ENCODE peak calls at places on chromosomes 4 and X, in five cellular contexts. One of them, this sample, is unnamed.

GRCh38 chrX:112380541-112381278 is 298.1 kb upstream of the TRPC5 start:
- DNase-seq in fibroblast of lung: no peak
- DNase-seq in naive thymus-derived CD4-positive, alpha-beta T cell: no peak
- DNase-seq in effector memory CD4-positive, alpha-beta T cell: no peak
- DNase-seq in upper lobe of right lung: no peak
- DNase-seq in this sample: no peak

GRCh38 chr4:146112389-146112788 is 63.1 kb upstream of the LSM6 start:
- DNase-seq in fibroblast of lung: no peak
- DNase-seq in naive thymus-derived CD4-positive, alpha-beta T cell: no peak
- DNase-seq in effector memory CD4-positive, alpha-beta T cell: no peak
- DNase-seq in upper lobe of right lung: no peak
- DNase-seq in this sample: no peak

GRCh38 chr4:7044415-7044930 is 1.3 kb downstream of the TADA2B start:
- DNase-seq in fibroblast of lung: no peak
- DNase-seq in naive thymus-derived CD4-positive, alpha-beta T cell: no peak
- DNase-seq in effector memory CD4-positive, alpha-beta T cell: no peak
- DNase-seq in upper lobe of right lung: no peak
- DNase-seq in this sample: no peak

GRCh38 chrX:119228506-119229290 is 7.4 kb upstream of the PGRMC1 start:
- DNase-seq in fibroblast of lung: peak; percentile 92
- DNase-seq in naive thymus-derived CD4-positive, alpha-beta T cell: no peak
- DNase-seq in effector memory CD4-positive, alpha-beta T cell: no peak
- DNase-seq in upper lobe of right lung: no peak
- DNase-seq in this sample: no peak

GRCh38 chrX:97751735-97752134 is 868.0 kb downstream of the RPA4 start:
- DNase-seq in fibroblast of lung: no peak
- DNase-seq in naive thymus-derived CD4-positive, alpha-beta T cell: no peak
- DNase-seq in effector memory CD4-positive, alpha-beta T cell: no peak
- DNase-seq in upper lobe of right lung: no peak
- DNase-seq in this sample: no peak

GRCh38 chrX:150306002-150306401 is 57.1 kb upstream of the MAMLD1 start:
- DNase-seq in fibroblast of lung: no peak
- DNase-seq in naive thymus-derived CD4-positive, alpha-beta T cell: no peak
- DNase-seq in effector memory CD4-positive, alpha-beta T cell: no peak
- DNase-seq in upper lobe of right lung: no peak
- DNase-seq in this sample: no peak

GRCh38 chr4:77432702-77433101 is 172.9 kb upstream of the CXCL13 start:
- DNase-seq in fibroblast of lung: no peak
- DNase-seq in naive thymus-derived CD4-positive, alpha-beta T cell: no peak
- DNase-seq in effector memory CD4-positive, alpha-beta T cell: no peak
- DNase-seq in upper lobe of right lung: no peak
- DNase-seq in this sample: no peak

GRCh38 chrX:12370444-12371089 is 232.3 kb downstream of the FRMPD4 start:
- DNase-seq in fibroblast of lung: peak; percentile 49
- DNase-seq in naive thymus-derived CD4-positive, alpha-beta T cell: no peak
- DNase-seq in effector memory CD4-positive, alpha-beta T cell: no peak
- DNase-seq in upper lobe of right lung: no peak
- DNase-seq in this sample: no peak

GRCh38 chr4:142404191-142404611 is 441.9 kb downstream of the INPP4B start:
- DNase-seq in fibroblast of lung: peak; percentile 90
- DNase-seq in naive thymus-derived CD4-positive, alpha-beta T cell: peak; percentile 34
- DNase-seq in effector memory CD4-positive, alpha-beta T cell: no peak
- DNase-seq in upper lobe of right lung: no peak
- DNase-seq in this sample: no peak

GRCh38 chr4:47612116-47613023 is 127.3 kb downstream of the ATP10D start:
- DNase-seq in fibroblast of lung: peak; percentile 70
- DNase-seq in naive thymus-derived CD4-positive, alpha-beta T cell: no peak
- DNase-seq in effector memory CD4-positive, alpha-beta T cell: no peak
- DNase-seq in upper lobe of right lung: no peak
- DNase-seq in this sample: no peak

GRCh38 chr4:143511906-143512305 is 1.6 kb upstream of the SMARCA5 start:
- DNase-seq in fibroblast of lung: no peak
- DNase-seq in naive thymus-derived CD4-positive, alpha-beta T cell: no peak
- DNase-seq in effector memory CD4-positive, alpha-beta T cell: no peak
- DNase-seq in upper lobe of right lung: no peak
- DNase-seq in this sample: no peak

GRCh38 chr4:143515905-143516304 is 2.4 kb downstream of the SMARCA5 start:
- DNase-seq in fibroblast of lung: no peak
- DNase-seq in naive thymus-derived CD4-positive, alpha-beta T cell: no peak
- DNase-seq in effector memory CD4-positive, alpha-beta T cell: no peak
- DNase-seq in upper lobe of right lung: no peak
- DNase-seq in this sample: no peak

GRCh38 chr4:143512978-143513313 is 556 bp upstream of the SMARCA5 start:
- DNase-seq in fibroblast of lung: no peak
- DNase-seq in naive thymus-derived CD4-positive, alpha-beta T cell: peak; percentile 91
- DNase-seq in effector memory CD4-positive, alpha-beta T cell: peak; percentile 83
- DNase-seq in upper lobe of right lung: no peak
- DNase-seq in this sample: no peak

GRCh38 chr4:143513314-143514211 is at the start of gene SMARCA5:
- DNase-seq in fibroblast of lung: peak; percentile 95
- DNase-seq in naive thymus-derived CD4-positive, alpha-beta T cell: peak; percentile 97
- DNase-seq in effector memory CD4-positive, alpha-beta T cell: peak; percentile 95
- DNase-seq in upper lobe of right lung: peak; percentile 98
- DNase-seq in this sample: peak; percentile 94

GRCh38 chr4:143514432-143514831 is 930 bp downstream of the SMARCA5 start:
- DNase-seq in fibroblast of lung: peak; percentile 67
- DNase-seq in naive thymus-derived CD4-positive, alpha-beta T cell: peak; percentile 16
- DNase-seq in effector memory CD4-positive, alpha-beta T cell: peak; percentile 2
- DNase-seq in upper lobe of right lung: peak; percentile 68
- DNase-seq in this sample: no peak
- H3K4me1 ChIP-seq in fibroblast of lung: peaks cover 2% of the 10 kb centered on the region
- H3K4me1 ChIP-seq in naive thymus-derived CD4-positive, alpha-beta T cell: peaks cover 20% of the 10 kb centered on the region
- H3K4me1 ChIP-seq in effector memory CD4-positive, alpha-beta T cell: peaks cover 8% of the 10 kb centered on the region
- H3K4me1 ChIP-seq in upper lobe of right lung: peaks cover 31% of the 10 kb centered on the region
- H3K4me1 ChIP-seq in this sample: peaks cover 16% of the 10 kb centered on the region

GRCh38 chrX:9388450-9388849 is 76.4 kb upstream of the TBL1X start:
- DNase-seq in fibroblast of lung: no peak
- DNase-seq in naive thymus-derived CD4-positive, alpha-beta T cell: no peak
- DNase-seq in effector memory CD4-positive, alpha-beta T cell: no peak
- DNase-seq in upper lobe of right lung: no peak
- DNase-seq in this sample: no peak

GRCh38 chrX:9392445-9392844 is 72.4 kb upstream of the TBL1X start:
- DNase-seq in fibroblast of lung: peak; percentile 46
- DNase-seq in naive thymus-derived CD4-positive, alpha-beta T cell: no peak
- DNase-seq in effector memory CD4-positive, alpha-beta T cell: no peak
- DNase-seq in upper lobe of right lung: no peak
- DNase-seq in this sample: no peak

GRCh38 chrX:9390693-9391368 is 74.0 kb upstream of the TBL1X start:
- DNase-seq in fibroblast of lung: no peak
- DNase-seq in naive thymus-derived CD4-positive, alpha-beta T cell: no peak
- DNase-seq in effector memory CD4-positive, alpha-beta T cell: no peak
- DNase-seq in upper lobe of right lung: no peak
- DNase-seq in this sample: no peak

GRCh38 chrX:9393571-9393970 is 71.3 kb upstream of the TBL1X start:
- DNase-seq in fibroblast of lung: no peak
- DNase-seq in naive thymus-derived CD4-positive, alpha-beta T cell: no peak
- DNase-seq in effector memory CD4-positive, alpha-beta T cell: no peak
- DNase-seq in upper lobe of right lung: no peak
- DNase-seq in this sample: no peak

GRCh38 chrX:9390121-9390520 is 74.7 kb upstream of the TBL1X start:
- DNase-seq in fibroblast of lung: peak; percentile 70
- DNase-seq in naive thymus-derived CD4-positive, alpha-beta T cell: no peak
- DNase-seq in effector memory CD4-positive, alpha-beta T cell: no peak
- DNase-seq in upper lobe of right lung: no peak
- DNase-seq in this sample: no peak
- H3K4me1 ChIP-seq in fibroblast of lung: no peaks in the 10 kb centered on the region
- H3K4me1 ChIP-seq in naive thymus-derived CD4-positive, alpha-beta T cell: no peaks in the 10 kb centered on the region
- H3K4me1 ChIP-seq in effector memory CD4-positive, alpha-beta T cell: no peaks in the 10 kb centered on the region
- H3K4me1 ChIP-seq in upper lobe of right lung: no peaks in the 10 kb centered on the region
- H3K4me1 ChIP-seq in this sample: no peaks in the 10 kb centered on the region

GRCh38 chr4:151993521-151993920 is 232.7 kb upstream of the GATB start:
- DNase-seq in fibroblast of lung: no peak
- DNase-seq in naive thymus-derived CD4-positive, alpha-beta T cell: no peak
- DNase-seq in effector memory CD4-positive, alpha-beta T cell: no peak
- DNase-seq in upper lobe of right lung: no peak
- DNase-seq in this sample: no peak

GRCh38 chr4:151992755-151993154 is 231.9 kb upstream of the GATB start:
- DNase-seq in fibroblast of lung: no peak
- DNase-seq in naive thymus-derived CD4-positive, alpha-beta T cell: no peak
- DNase-seq in effector memory CD4-positive, alpha-beta T cell: no peak
- DNase-seq in upper lobe of right lung: no peak
- DNase-seq in this sample: no peak

GRCh38 chr4:151992301-151992700 is 231.5 kb upstream of the GATB start:
- DNase-seq in fibroblast of lung: peak; percentile 18
- DNase-seq in naive thymus-derived CD4-positive, alpha-beta T cell: no peak
- DNase-seq in effector memory CD4-positive, alpha-beta T cell: no peak
- DNase-seq in upper lobe of right lung: no peak
- DNase-seq in this sample: no peak

GRCh38 chr4:151991884-151992166 is 231.0 kb upstream of the GATB start:
- DNase-seq in fibroblast of lung: peak; percentile 13
- DNase-seq in naive thymus-derived CD4-positive, alpha-beta T cell: no peak
- DNase-seq in effector memory CD4-positive, alpha-beta T cell: no peak
- DNase-seq in upper lobe of right lung: no peak
- DNase-seq in this sample: no peak

GRCh38 chr4:151994429-151994828 is 233.6 kb upstream of the GATB start:
- DNase-seq in fibroblast of lung: no peak
- DNase-seq in naive thymus-derived CD4-positive, alpha-beta T cell: no peak
- DNase-seq in effector memory CD4-positive, alpha-beta T cell: no peak
- DNase-seq in upper lobe of right lung: no peak
- DNase-seq in this sample: no peak
- H3K4me1 ChIP-seq in fibroblast of lung: peaks cover 2% of the 10 kb centered on the region
- H3K4me1 ChIP-seq in naive thymus-derived CD4-positive, alpha-beta T cell: peaks cover 47% of the 10 kb centered on the region
- H3K4me1 ChIP-seq in effector memory CD4-positive, alpha-beta T cell: peaks cover 39% of the 10 kb centered on the region
- H3K4me1 ChIP-seq in upper lobe of right lung: no peaks in the 10 kb centered on the region
- H3K4me1 ChIP-seq in this sample: no peaks in the 10 kb centered on the region

DNA sequence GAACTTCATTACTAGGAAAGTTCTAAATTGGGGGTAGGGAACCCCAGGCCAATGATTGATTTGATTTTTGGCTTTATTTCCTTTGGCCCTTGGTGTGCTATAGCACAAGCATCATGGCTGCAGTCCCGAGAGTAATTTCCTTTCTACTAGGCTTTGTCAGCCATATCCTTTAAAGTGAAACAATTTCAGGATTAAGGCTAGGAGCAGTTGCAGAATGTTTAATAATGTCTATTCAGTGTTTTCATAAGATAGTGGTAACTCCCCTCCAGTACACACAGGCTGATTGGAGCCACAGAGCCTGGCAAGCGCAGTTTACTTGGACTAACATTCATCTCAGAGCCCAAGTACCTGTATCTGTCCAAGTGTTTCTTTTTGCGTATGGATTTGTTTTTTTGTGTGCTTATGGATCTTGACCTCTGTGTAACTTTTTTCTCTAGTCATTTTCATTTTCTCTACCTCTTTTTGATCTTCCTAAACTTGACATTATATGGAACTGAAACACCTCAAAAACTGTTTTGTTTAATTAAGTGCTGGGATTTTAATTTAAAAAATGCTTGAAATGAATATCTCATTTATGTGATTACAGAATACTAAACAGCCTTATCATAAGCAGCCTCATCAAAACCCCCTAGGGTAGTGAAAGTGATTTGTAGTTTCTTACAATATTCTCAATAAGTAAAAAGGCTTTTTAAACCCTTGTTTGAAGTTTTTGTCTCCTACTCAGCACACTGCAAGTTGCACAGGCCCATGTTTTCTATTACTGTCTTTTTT is 7.5 kb downstream of the STIM2 start:
- DNase-seq in fibroblast of lung: peak; percentile 41
- DNase-seq in naive thymus-derived CD4-positive, alpha-beta T cell: no peak
- DNase-seq in effector memory CD4-positive, alpha-beta T cell: no peak
- DNase-seq in upper lobe of right lung: no peak
- DNase-seq in this sample: no peak
- H3K4me1 ChIP-seq in fibroblast of lung: no peaks in the 10 kb centered on the region
- H3K4me1 ChIP-seq in naive thymus-derived CD4-positive, alpha-beta T cell: peaks cover 59% of the 10 kb centered on the region
- H3K4me1 ChIP-seq in effector memory CD4-positive, alpha-beta T cell: peaks cover 36% of the 10 kb centered on the region
- H3K4me1 ChIP-seq in upper lobe of right lung: peaks cover 46% of the 10 kb centered on the region
- H3K4me1 ChIP-seq in this sample: peaks cover 3% of the 10 kb centered on the region

DNA sequence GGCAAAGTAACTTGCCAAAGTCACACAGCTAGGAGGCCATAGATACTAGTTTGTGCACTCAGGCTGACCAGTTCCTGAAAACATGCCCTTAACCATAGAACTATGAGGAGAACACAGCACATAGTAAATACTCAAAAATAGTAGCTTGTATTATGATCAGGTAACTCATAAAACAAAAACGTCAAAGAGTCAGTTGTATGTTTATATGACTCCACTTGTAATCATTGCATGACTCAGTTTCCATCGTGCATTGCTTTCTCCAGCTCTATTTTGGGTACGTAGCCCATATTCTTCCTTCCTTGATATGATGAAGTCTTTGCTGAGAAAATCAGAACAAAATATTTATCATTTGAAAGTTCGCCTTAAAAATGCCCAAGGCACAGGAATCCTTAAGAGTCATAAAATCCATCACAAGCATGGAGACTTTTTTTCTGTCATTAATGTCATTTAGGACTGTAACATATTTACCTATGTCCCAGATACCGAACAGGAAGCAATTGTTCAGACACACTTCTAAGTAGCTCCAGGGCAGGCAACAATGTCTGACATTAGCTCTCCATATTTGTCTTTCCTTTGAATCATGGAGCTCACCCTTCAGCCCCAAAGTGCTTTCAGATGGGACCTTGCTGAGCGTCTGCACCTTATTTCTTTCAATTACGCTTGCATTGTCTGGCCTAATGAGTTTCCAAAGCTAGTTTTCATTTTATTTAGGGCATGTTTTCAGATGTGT is 11.2 kb upstream of the MID1 start:
- DNase-seq in fibroblast of lung: no peak
- DNase-seq in naive thymus-derived CD4-positive, alpha-beta T cell: no peak
- DNase-seq in effector memory CD4-positive, alpha-beta T cell: no peak
- DNase-seq in upper lobe of right lung: no peak
- DNase-seq in this sample: no peak
- H3K4me1 ChIP-seq in fibroblast of lung: peaks cover 4% of the 10 kb centered on the region
- H3K4me1 ChIP-seq in naive thymus-derived CD4-positive, alpha-beta T cell: no peaks in the 10 kb centered on the region
- H3K4me1 ChIP-seq in effector memory CD4-positive, alpha-beta T cell: no peaks in the 10 kb centered on the region
- H3K4me1 ChIP-seq in upper lobe of right lung: no peaks in the 10 kb centered on the region
- H3K4me1 ChIP-seq in this sample: no peaks in the 10 kb centered on the region

GRCh38 chrX:13692771-13693231 is 3.9 kb downstream of the RAB9A start:
- DNase-seq in fibroblast of lung: peak; percentile 66
- DNase-seq in naive thymus-derived CD4-positive, alpha-beta T cell: no peak
- DNase-seq in effector memory CD4-positive, alpha-beta T cell: no peak
- DNase-seq in upper lobe of right lung: no peak
- DNase-seq in this sample: no peak

GRCh38 chrX:13691845-13692334 is 3.0 kb downstream of the RAB9A start:
- DNase-seq in fibroblast of lung: peak; percentile 21
- DNase-seq in naive thymus-derived CD4-positive, alpha-beta T cell: no peak
- DNase-seq in effector memory CD4-positive, alpha-beta T cell: no peak
- DNase-seq in upper lobe of right lung: no peak
- DNase-seq in this sample: no peak

GRCh38 chrX:13689519-13690211 is 737 bp downstream of the RAB9A start:
- DNase-seq in fibroblast of lung: peak; percentile 29
- DNase-seq in naive thymus-derived CD4-positive, alpha-beta T cell: no peak
- DNase-seq in effector memory CD4-positive, alpha-beta T cell: no peak
- DNase-seq in upper lobe of right lung: no peak
- DNase-seq in this sample: no peak

GRCh38 chrX:13688772-13689518 is at the start of gene RAB9A:
- DNase-seq in fibroblast of lung: peak; percentile 62
- DNase-seq in naive thymus-derived CD4-positive, alpha-beta T cell: peak; percentile 76
- DNase-seq in effector memory CD4-positive, alpha-beta T cell: peak; percentile 78
- DNase-seq in upper lobe of right lung: peak; percentile 93
- DNase-seq in this sample: no peak

DNA sequence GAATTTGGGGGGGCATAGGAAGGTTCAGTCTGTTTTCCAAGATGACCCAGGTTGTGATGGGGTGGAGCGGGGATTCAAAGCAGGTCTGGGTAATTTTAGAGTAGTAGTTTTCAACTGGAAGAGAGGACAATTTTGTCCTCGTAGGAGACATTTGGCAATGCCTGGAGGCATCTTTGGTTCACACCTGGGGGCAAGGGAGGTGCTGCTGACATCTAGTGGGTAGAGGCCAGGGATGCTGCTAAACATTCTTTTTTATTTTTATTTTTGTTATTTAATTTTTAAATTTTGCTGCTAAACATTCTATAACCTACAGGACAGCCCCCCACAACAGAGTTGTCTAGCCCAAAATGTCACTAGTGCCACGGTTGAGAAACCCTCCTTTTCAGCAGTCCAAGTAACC is 1.9 kb downstream of the RAB9A start:
- DNase-seq in fibroblast of lung: no peak
- DNase-seq in naive thymus-derived CD4-positive, alpha-beta T cell: peak; percentile 28
- DNase-seq in effector memory CD4-positive, alpha-beta T cell: no peak
- DNase-seq in upper lobe of right lung: no peak
- DNase-seq in this sample: no peak
- H3K4me1 ChIP-seq in fibroblast of lung: no peaks in the 10 kb centered on the region
- H3K4me1 ChIP-seq in naive thymus-derived CD4-positive, alpha-beta T cell: peaks cover 30% of the 10 kb centered on the region
- H3K4me1 ChIP-seq in effector memory CD4-positive, alpha-beta T cell: peaks cover 5% of the 10 kb centered on the region
- H3K4me1 ChIP-seq in upper lobe of right lung: peaks cover 13% of the 10 kb centered on the region
- H3K4me1 ChIP-seq in this sample: peaks cover 3% of the 10 kb centered on the region